ENCODE peak calls at places on chromosomes 16 and 17, in nine cellular contexts. One of them, this sample, is unnamed.

GRCh38 chr17:3976675-3977171 is 12.5 kb upstream of the ATP2A3 start:
- DNase-seq in fibroblast of lung: no peak
- DNase-seq in A549: no peak
- DNase-seq in CD4-positive, alpha-beta memory T cell: no peak
- DNase-seq in effector memory CD4-positive, alpha-beta T cell: no peak
- DNase-seq in small intestine: peak; percentile 85
- DNase-seq in gastrocnemius medialis: peak; percentile 91
- DNase-seq in CD4-positive, CD25-positive, alpha-beta regulatory T cell: no peak
- DNase-seq in CD8-positive, alpha-beta memory T cell: no peak
- DNase-seq in this sample: no peak

GRCh38 chr16:84454611-84455010 is 49.8 kb downstream of the MEAK7 start:
- DNase-seq in CD8-positive, alpha-beta memory T cell: no peak
- DNase-seq in gastrocnemius medialis: no peak
- DNase-seq in CD4-positive, alpha-beta memory T cell: no peak
- DNase-seq in CD4-positive, CD25-positive, alpha-beta regulatory T cell: no peak
- DNase-seq in small intestine: no peak
- DNase-seq in fibroblast of lung: no peak
- DNase-seq in effector memory CD4-positive, alpha-beta T cell: no peak
- DNase-seq in A549: no peak
- DNase-seq in this sample: no peak

GRCh38 chr16:26252598-26252997 is 560.8 kb downstream of the HS3ST4 start:
- DNase-seq in A549: no peak
- DNase-seq in effector memory CD4-positive, alpha-beta T cell: no peak
- DNase-seq in gastrocnemius medialis: no peak
- DNase-seq in small intestine: no peak
- DNase-seq in CD8-positive, alpha-beta memory T cell: no peak
- DNase-seq in fibroblast of lung: no peak
- DNase-seq in CD4-positive, CD25-positive, alpha-beta regulatory T cell: no peak
- DNase-seq in CD4-positive, alpha-beta memory T cell: no peak
- DNase-seq in this sample: no peak

GRCh38 chr17:74646231-74646630 is 22.7 kb upstream of the CD300E start:
- DNase-seq in effector memory CD4-positive, alpha-beta T cell: no peak
- DNase-seq in CD8-positive, alpha-beta memory T cell: peak; percentile 12
- DNase-seq in small intestine: peak; percentile 5
- DNase-seq in A549: peak; percentile 62
- DNase-seq in CD4-positive, alpha-beta memory T cell: no peak
- DNase-seq in CD4-positive, CD25-positive, alpha-beta regulatory T cell: no peak
- DNase-seq in gastrocnemius medialis: no peak
- DNase-seq in fibroblast of lung: no peak
- DNase-seq in this sample: no peak

GRCh38 chr17:78535285-78536197 is 41.7 kb downstream of the DNAH17 start:
- DNase-seq in A549: peak; percentile 76
- DNase-seq in small intestine: no peak
- DNase-seq in effector memory CD4-positive, alpha-beta T cell: no peak
- DNase-seq in gastrocnemius medialis: no peak
- DNase-seq in CD4-positive, alpha-beta memory T cell: no peak
- DNase-seq in fibroblast of lung: no peak
- DNase-seq in CD4-positive, CD25-positive, alpha-beta regulatory T cell: no peak
- DNase-seq in CD8-positive, alpha-beta memory T cell: peak; percentile 4
- DNase-seq in this sample: no peak

GRCh38 chr17:55237826-55238196 is 26.9 kb upstream of the HLF start:
- DNase-seq in A549: no peak
- DNase-seq in CD4-positive, CD25-positive, alpha-beta regulatory T cell: no peak
- DNase-seq in fibroblast of lung: peak; percentile 20
- DNase-seq in effector memory CD4-positive, alpha-beta T cell: no peak
- DNase-seq in CD8-positive, alpha-beta memory T cell: no peak
- DNase-seq in small intestine: no peak
- DNase-seq in gastrocnemius medialis: no peak
- DNase-seq in CD4-positive, alpha-beta memory T cell: no peak
- DNase-seq in this sample: no peak

GRCh38 chr16:20774703-20775362 is 11.0 kb downstream of the ACSM3 start:
- DNase-seq in CD8-positive, alpha-beta memory T cell: peak; percentile 5
- DNase-seq in A549: peak; percentile 77
- DNase-seq in effector memory CD4-positive, alpha-beta T cell: peak; percentile 9
- DNase-seq in CD4-positive, CD25-positive, alpha-beta regulatory T cell: no peak
- DNase-seq in CD4-positive, alpha-beta memory T cell: peak; percentile 46
- DNase-seq in small intestine: peak; percentile 74
- DNase-seq in gastrocnemius medialis: no peak
- DNase-seq in fibroblast of lung: peak; percentile 49
- DNase-seq in this sample: peak; percentile 50

GRCh38 chr17:27038676-27039075 is 255.2 kb upstream of the WSB1 start:
- DNase-seq in small intestine: no peak
- DNase-seq in CD4-positive, alpha-beta memory T cell: no peak
- DNase-seq in CD4-positive, CD25-positive, alpha-beta regulatory T cell: no peak
- DNase-seq in fibroblast of lung: no peak
- DNase-seq in A549: peak; percentile 31
- DNase-seq in CD8-positive, alpha-beta memory T cell: no peak
- DNase-seq in gastrocnemius medialis: no peak
- DNase-seq in effector memory CD4-positive, alpha-beta T cell: no peak
- DNase-seq in this sample: peak; percentile 15

GRCh38 chr17:7486181-7486580 is 2.0 kb downstream of the POLR2A start:
- DNase-seq in gastrocnemius medialis: no peak
- DNase-seq in small intestine: no peak
- DNase-seq in CD4-positive, CD25-positive, alpha-beta regulatory T cell: no peak
- DNase-seq in effector memory CD4-positive, alpha-beta T cell: no peak
- DNase-seq in CD8-positive, alpha-beta memory T cell: no peak
- DNase-seq in A549: no peak
- DNase-seq in CD4-positive, alpha-beta memory T cell: no peak
- DNase-seq in fibroblast of lung: peak; percentile 61
- DNase-seq in this sample: no peak

GRCh38 chr17:7484964-7485377 is 805 bp downstream of the POLR2A start:
- DNase-seq in gastrocnemius medialis: no peak
- DNase-seq in A549: no peak
- DNase-seq in CD4-positive, alpha-beta memory T cell: peak; percentile 50
- DNase-seq in small intestine: no peak
- DNase-seq in CD4-positive, CD25-positive, alpha-beta regulatory T cell: no peak
- DNase-seq in effector memory CD4-positive, alpha-beta T cell: no peak
- DNase-seq in CD8-positive, alpha-beta memory T cell: no peak
- DNase-seq in fibroblast of lung: no peak
- DNase-seq in this sample: no peak

GRCh38 chr17:7493941-7494340 is 9.8 kb downstream of the POLR2A start:
- DNase-seq in CD4-positive, alpha-beta memory T cell: no peak
- DNase-seq in CD4-positive, CD25-positive, alpha-beta regulatory T cell: no peak
- DNase-seq in fibroblast of lung: no peak
- DNase-seq in small intestine: peak; percentile 79
- DNase-seq in CD8-positive, alpha-beta memory T cell: no peak
- DNase-seq in gastrocnemius medialis: no peak
- DNase-seq in A549: no peak
- DNase-seq in effector memory CD4-positive, alpha-beta T cell: no peak
- DNase-seq in this sample: no peak

GRCh38 chr17:7491583-7491982 is 7.4 kb downstream of the POLR2A start:
- DNase-seq in CD8-positive, alpha-beta memory T cell: no peak
- DNase-seq in CD4-positive, CD25-positive, alpha-beta regulatory T cell: no peak
- DNase-seq in effector memory CD4-positive, alpha-beta T cell: no peak
- DNase-seq in A549: no peak
- DNase-seq in gastrocnemius medialis: no peak
- DNase-seq in CD4-positive, alpha-beta memory T cell: no peak
- DNase-seq in fibroblast of lung: no peak
- DNase-seq in small intestine: peak; percentile 93
- DNase-seq in this sample: no peak

DNA sequence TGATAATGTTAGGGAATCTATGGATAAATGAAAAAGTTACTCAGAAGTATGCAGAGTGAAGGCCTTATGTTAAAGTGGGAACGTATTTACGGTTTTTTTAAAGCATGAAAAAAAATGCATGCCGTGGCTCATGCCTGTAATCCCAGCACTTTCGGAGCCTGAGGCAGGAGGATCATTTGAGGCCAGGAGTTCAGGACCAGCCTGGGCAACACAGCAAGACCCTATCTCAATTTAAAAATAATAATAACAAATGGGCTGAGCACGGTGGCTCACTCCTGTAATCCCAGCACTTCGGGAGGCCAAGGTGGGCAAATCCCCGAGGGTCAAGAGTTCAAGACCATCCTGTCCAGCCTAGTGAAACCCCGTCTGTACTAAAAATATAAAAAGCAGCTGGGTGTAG is 6.0 kb downstream of the POLR2A start:
- DNase-seq in small intestine: no peak
- DNase-seq in effector memory CD4-positive, alpha-beta T cell: no peak
- DNase-seq in CD8-positive, alpha-beta memory T cell: no peak
- DNase-seq in fibroblast of lung: no peak
- DNase-seq in A549: no peak
- DNase-seq in CD4-positive, alpha-beta memory T cell: no peak
- DNase-seq in CD4-positive, CD25-positive, alpha-beta regulatory T cell: no peak
- DNase-seq in gastrocnemius medialis: no peak
- DNase-seq in this sample: no peak
- H3K4me1 ChIP-seq in small intestine: peaks cover 10% of the 10 kb centered on the region
- H3K4me1 ChIP-seq in effector memory CD4-positive, alpha-beta T cell: peaks cover 20% of the 10 kb centered on the region
- H3K4me1 ChIP-seq in CD8-positive, alpha-beta memory T cell: peaks cover 60% of the 10 kb centered on the region
- H3K4me1 ChIP-seq in fibroblast of lung: peaks cover 11% of the 10 kb centered on the region
- H3K4me1 ChIP-seq in A549: peaks cover 39% of the 10 kb centered on the region
- H3K4me1 ChIP-seq in CD4-positive, alpha-beta memory T cell: peaks cover 75% of the 10 kb centered on the region
- H3K4me1 ChIP-seq in CD4-positive, CD25-positive, alpha-beta regulatory T cell: peaks cover 61% of the 10 kb centered on the region
- H3K4me1 ChIP-seq in gastrocnemius medialis: peaks cover 36% of the 10 kb centered on the region
- H3K4me1 ChIP-seq in this sample: peaks cover 22% of the 10 kb centered on the region

GRCh38 chr16:87490091-87490798 is 2.6 kb downstream of the ZCCHC14 start:
- DNase-seq in fibroblast of lung: peak; percentile 18
- DNase-seq in small intestine: peak; percentile 65
- DNase-seq in CD8-positive, alpha-beta memory T cell: peak; percentile 81
- DNase-seq in A549: no peak
- DNase-seq in CD4-positive, CD25-positive, alpha-beta regulatory T cell: peak; percentile 11
- DNase-seq in effector memory CD4-positive, alpha-beta T cell: no peak
- DNase-seq in CD4-positive, alpha-beta memory T cell: no peak
- DNase-seq in gastrocnemius medialis: no peak
- DNase-seq in this sample: no peak

GRCh38 chr16:87492721-87493554 is at the start of gene ZCCHC14:
- DNase-seq in A549: peak; percentile 98
- DNase-seq in small intestine: peak; percentile 99
- DNase-seq in CD8-positive, alpha-beta memory T cell: peak; percentile 99
- DNase-seq in gastrocnemius medialis: peak; percentile 99
- DNase-seq in effector memory CD4-positive, alpha-beta T cell: peak; percentile 98
- DNase-seq in CD4-positive, CD25-positive, alpha-beta regulatory T cell: peak; percentile 99
- DNase-seq in fibroblast of lung: peak; percentile 98
- DNase-seq in CD4-positive, alpha-beta memory T cell: peak; percentile 99
- DNase-seq in this sample: peak; percentile 90

GRCh38 chr16:87495578-87495977 is 2.8 kb upstream of the ZCCHC14 start:
- DNase-seq in effector memory CD4-positive, alpha-beta T cell: no peak
- DNase-seq in fibroblast of lung: no peak
- DNase-seq in CD4-positive, alpha-beta memory T cell: no peak
- DNase-seq in gastrocnemius medialis: no peak
- DNase-seq in small intestine: no peak
- DNase-seq in A549: no peak
- DNase-seq in CD4-positive, CD25-positive, alpha-beta regulatory T cell: no peak
- DNase-seq in CD8-positive, alpha-beta memory T cell: no peak
- DNase-seq in this sample: no peak

GRCh38 chr16:87489434-87490045 is 3.3 kb downstream of the ZCCHC14 start:
- DNase-seq in CD4-positive, CD25-positive, alpha-beta regulatory T cell: no peak
- DNase-seq in gastrocnemius medialis: no peak
- DNase-seq in small intestine: no peak
- DNase-seq in A549: no peak
- DNase-seq in CD4-positive, alpha-beta memory T cell: no peak
- DNase-seq in CD8-positive, alpha-beta memory T cell: no peak
- DNase-seq in fibroblast of lung: no peak
- DNase-seq in effector memory CD4-positive, alpha-beta T cell: no peak
- DNase-seq in this sample: peak; percentile 54

GRCh38 chr16:87492241-87492635 is 586 bp downstream of the ZCCHC14 start:
- DNase-seq in effector memory CD4-positive, alpha-beta T cell: no peak
- DNase-seq in CD8-positive, alpha-beta memory T cell: no peak
- DNase-seq in CD4-positive, alpha-beta memory T cell: no peak
- DNase-seq in small intestine: no peak
- DNase-seq in gastrocnemius medialis: no peak
- DNase-seq in CD4-positive, CD25-positive, alpha-beta regulatory T cell: no peak
- DNase-seq in fibroblast of lung: no peak
- DNase-seq in A549: no peak
- DNase-seq in this sample: no peak
- H3K4me1 ChIP-seq in effector memory CD4-positive, alpha-beta T cell: peaks cover 28% of the 10 kb centered on the region
- H3K4me1 ChIP-seq in CD8-positive, alpha-beta memory T cell: peaks cover 62% of the 10 kb centered on the region
- H3K4me1 ChIP-seq in CD4-positive, alpha-beta memory T cell: peaks cover 69% of the 10 kb centered on the region
- H3K4me1 ChIP-seq in small intestine: peaks cover 5% of the 10 kb centered on the region
- H3K4me1 ChIP-seq in gastrocnemius medialis: peaks cover 48% of the 10 kb centered on the region
- H3K4me1 ChIP-seq in CD4-positive, CD25-positive, alpha-beta regulatory T cell: peaks cover 60% of the 10 kb centered on the region
- H3K4me1 ChIP-seq in fibroblast of lung: peaks cover 15% of the 10 kb centered on the region
- H3K4me1 ChIP-seq in A549: peaks cover 23% of the 10 kb centered on the region
- H3K4me1 ChIP-seq in this sample: peaks cover 11% of the 10 kb centered on the region

DNA sequence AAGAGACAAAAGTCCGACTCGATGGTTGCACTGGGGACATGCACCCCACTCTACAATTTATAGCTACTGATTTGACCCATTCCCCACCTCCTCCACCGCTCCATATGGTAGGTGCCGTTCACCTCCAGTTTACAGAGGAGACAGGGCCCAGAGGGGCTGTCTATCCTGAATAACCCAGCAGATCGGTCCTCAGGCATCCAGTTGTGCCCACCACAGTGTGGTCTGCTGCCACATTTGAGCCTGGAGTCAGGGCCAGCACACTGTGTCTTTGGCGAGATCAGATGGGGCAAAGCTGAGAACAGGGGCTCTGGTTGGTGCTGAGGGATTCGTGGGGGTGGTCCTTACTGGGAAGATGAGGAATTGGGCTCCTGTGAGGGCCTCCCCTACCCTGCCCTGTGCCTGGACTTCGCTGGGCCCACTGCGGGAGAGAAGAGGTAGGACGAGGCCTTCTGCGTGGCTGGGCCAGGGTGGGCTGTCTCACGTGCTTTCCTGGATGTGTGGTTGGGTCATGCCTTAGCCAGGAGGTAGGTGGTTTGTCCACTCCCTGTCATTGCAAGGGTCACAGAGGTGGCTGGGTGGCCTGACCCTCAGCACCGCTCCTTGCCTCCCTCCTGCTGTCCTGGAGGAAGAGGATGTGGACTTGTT is 2.8 kb downstream of the ADCY7 start:
- DNase-seq in gastrocnemius medialis: no peak
- DNase-seq in CD4-positive, CD25-positive, alpha-beta regulatory T cell: no peak
- DNase-seq in CD4-positive, alpha-beta memory T cell: no peak
- DNase-seq in small intestine: no peak
- DNase-seq in CD8-positive, alpha-beta memory T cell: no peak
- DNase-seq in A549: no peak
- DNase-seq in effector memory CD4-positive, alpha-beta T cell: no peak
- DNase-seq in fibroblast of lung: no peak
- DNase-seq in this sample: no peak
- H3K4me1 ChIP-seq in gastrocnemius medialis: no peaks in the 10 kb centered on the region
- H3K4me1 ChIP-seq in CD4-positive, CD25-positive, alpha-beta regulatory T cell: peaks cover 96% of the 10 kb centered on the region
- H3K4me1 ChIP-seq in CD4-positive, alpha-beta memory T cell: peaks cover 80% of the 10 kb centered on the region
- H3K4me1 ChIP-seq in small intestine: no peaks in the 10 kb centered on the region
- H3K4me1 ChIP-seq in CD8-positive, alpha-beta memory T cell: peaks cover 75% of the 10 kb centered on the region
- H3K4me1 ChIP-seq in A549: peaks cover 10% of the 10 kb centered on the region
- H3K4me1 ChIP-seq in effector memory CD4-positive, alpha-beta T cell: peaks cover 74% of the 10 kb centered on the region
- H3K4me1 ChIP-seq in fibroblast of lung: peaks cover 15% of the 10 kb centered on the region
- H3K4me1 ChIP-seq in this sample: no peaks in the 10 kb centered on the region

GRCh38 chr17:9139695-9140094 is 118.4 kb downstream of the NTN1 start:
- DNase-seq in small intestine: no peak
- DNase-seq in CD4-positive, CD25-positive, alpha-beta regulatory T cell: no peak
- DNase-seq in effector memory CD4-positive, alpha-beta T cell: no peak
- DNase-seq in CD4-positive, alpha-beta memory T cell: no peak
- DNase-seq in A549: no peak
- DNase-seq in gastrocnemius medialis: no peak
- DNase-seq in CD8-positive, alpha-beta memory T cell: no peak
- DNase-seq in fibroblast of lung: no peak
- DNase-seq in this sample: no peak

GRCh38 chr17:9141423-9141753 is 120.1 kb downstream of the NTN1 start:
- DNase-seq in A549: no peak
- DNase-seq in CD8-positive, alpha-beta memory T cell: no peak
- DNase-seq in gastrocnemius medialis: no peak
- DNase-seq in small intestine: no peak
- DNase-seq in CD4-positive, CD25-positive, alpha-beta regulatory T cell: no peak
- DNase-seq in effector memory CD4-positive, alpha-beta T cell: no peak
- DNase-seq in CD4-positive, alpha-beta memory T cell: no peak
- DNase-seq in fibroblast of lung: no peak
- DNase-seq in this sample: no peak

GRCh38 chr17:9138161-9138717 is 116.9 kb downstream of the NTN1 start:
- DNase-seq in small intestine: no peak
- DNase-seq in CD8-positive, alpha-beta memory T cell: no peak
- DNase-seq in A549: no peak
- DNase-seq in effector memory CD4-positive, alpha-beta T cell: no peak
- DNase-seq in CD4-positive, alpha-beta memory T cell: no peak
- DNase-seq in gastrocnemius medialis: no peak
- DNase-seq in fibroblast of lung: no peak
- DNase-seq in CD4-positive, CD25-positive, alpha-beta regulatory T cell: no peak
- DNase-seq in this sample: no peak

GRCh38 chr17:9142772-9143494 is 121.6 kb downstream of the NTN1 start:
- DNase-seq in CD8-positive, alpha-beta memory T cell: no peak
- DNase-seq in fibroblast of lung: no peak
- DNase-seq in gastrocnemius medialis: no peak
- DNase-seq in CD4-positive, alpha-beta memory T cell: no peak
- DNase-seq in A549: no peak
- DNase-seq in CD4-positive, CD25-positive, alpha-beta regulatory T cell: no peak
- DNase-seq in effector memory CD4-positive, alpha-beta T cell: no peak
- DNase-seq in small intestine: peak; percentile 9
- DNase-seq in this sample: no peak

DNA sequence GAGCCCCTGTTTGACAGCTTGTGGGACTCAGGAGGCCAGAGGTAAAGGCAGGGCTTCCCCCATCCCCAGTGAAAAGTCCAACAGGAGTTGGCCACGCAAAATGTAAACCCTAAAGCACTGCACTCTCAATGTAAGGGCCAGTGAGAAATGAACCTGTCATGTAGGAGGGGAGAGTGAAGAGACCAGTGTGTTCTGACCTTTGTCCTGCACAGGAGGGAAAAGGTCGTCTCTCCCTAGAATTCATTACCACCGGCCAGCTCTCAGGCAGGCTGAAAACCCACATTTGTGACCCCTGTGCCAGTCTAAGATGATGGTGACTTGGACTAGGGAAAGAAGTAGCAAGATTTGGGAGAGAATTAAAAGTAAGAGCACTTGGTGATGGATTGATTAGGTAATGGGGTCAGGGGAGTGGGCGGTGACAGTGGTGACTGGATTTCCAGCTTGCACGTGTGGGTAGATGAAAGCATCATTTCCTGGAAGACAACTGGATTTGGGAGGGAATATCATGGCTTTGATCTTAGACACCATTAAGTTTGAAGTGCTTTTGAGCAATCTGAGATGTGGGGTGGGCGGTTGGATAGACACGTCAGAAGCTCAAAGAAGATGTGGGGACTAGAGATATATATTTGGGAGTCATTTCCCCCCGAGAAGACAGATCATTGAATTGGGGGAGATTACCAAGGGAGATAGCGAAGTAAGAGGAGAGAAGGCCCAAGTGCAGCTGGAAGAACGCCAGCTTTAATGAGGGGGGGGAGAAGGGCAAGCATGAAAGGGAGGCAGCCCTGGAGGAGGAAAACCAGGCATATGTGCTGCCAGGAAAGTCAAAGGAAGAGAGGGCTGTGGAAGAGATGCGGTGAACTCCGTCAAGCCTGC is 119.5 kb downstream of the NTN1 start:
- DNase-seq in small intestine: no peak
- DNase-seq in fibroblast of lung: no peak
- DNase-seq in CD8-positive, alpha-beta memory T cell: no peak
- DNase-seq in A549: no peak
- DNase-seq in CD4-positive, alpha-beta memory T cell: no peak
- DNase-seq in effector memory CD4-positive, alpha-beta T cell: no peak
- DNase-seq in gastrocnemius medialis: no peak
- DNase-seq in CD4-positive, CD25-positive, alpha-beta regulatory T cell: no peak
- DNase-seq in this sample: no peak
- H3K4me1 ChIP-seq in small intestine: no peaks in the 10 kb centered on the region
- H3K4me1 ChIP-seq in fibroblast of lung: no peaks in the 10 kb centered on the region
- H3K4me1 ChIP-seq in CD8-positive, alpha-beta memory T cell: no peaks in the 10 kb centered on the region
- H3K4me1 ChIP-seq in A549: no peaks in the 10 kb centered on the region
- H3K4me1 ChIP-seq in CD4-positive, alpha-beta memory T cell: no peaks in the 10 kb centered on the region
- H3K4me1 ChIP-seq in effector memory CD4-positive, alpha-beta T cell: no peaks in the 10 kb centered on the region
- H3K4me1 ChIP-seq in gastrocnemius medialis: no peaks in the 10 kb centered on the region
- H3K4me1 ChIP-seq in CD4-positive, CD25-positive, alpha-beta regulatory T cell: no peaks in the 10 kb centered on the region
- H3K4me1 ChIP-seq in this sample: no peaks in the 10 kb centered on the region